ENCODE peak calls at places on chromosomes 12 and 14, in seven cellular contexts. One of them, this sample, is unnamed.

GRCh38 chr14:68011629-68012028 is 192.1 kb downstream of the RAD51B start:
- DNase-seq in dermis blood vessel endothelial cell: peak; percentile 60
- DNase-seq in WERI-Rb-1: no peak
- DNase-seq in iPS-NIHi11: no peak
- DNase-seq in foreskin fibroblast: peak; percentile 44
- DNase-seq in stimulated activated CD8-positive, alpha-beta memory T cell treated with anti-CD3 and anti-CD28 coated beads, Interleukin-4, amount 100 ng/mL, for 48 hours: no peak
- DNase-seq in AG10803: peak; percentile 56
- DNase-seq in this sample: no peak

GRCh38 chr12:27293463-27293862 is 39.2 kb upstream of the BMAL2 start:
- DNase-seq in WERI-Rb-1: no peak
- DNase-seq in AG10803: peak; percentile 17
- DNase-seq in dermis blood vessel endothelial cell: peak; percentile 25
- DNase-seq in iPS-NIHi11: no peak
- DNase-seq in stimulated activated CD8-positive, alpha-beta memory T cell treated with anti-CD3 and anti-CD28 coated beads, Interleukin-4, amount 100 ng/mL, for 48 hours: no peak
- DNase-seq in foreskin fibroblast: peak; percentile 26
- DNase-seq in this sample: no peak

GRCh38 chr12:15978431-15978950 is 67.4 kb downstream of the DERA start:
- DNase-seq in AG10803: peak; percentile 57
- DNase-seq in iPS-NIHi11: peak; percentile 16
- DNase-seq in stimulated activated CD8-positive, alpha-beta memory T cell treated with anti-CD3 and anti-CD28 coated beads, Interleukin-4, amount 100 ng/mL, for 48 hours: no peak
- DNase-seq in WERI-Rb-1: no peak
- DNase-seq in foreskin fibroblast: peak; percentile 67
- DNase-seq in dermis blood vessel endothelial cell: peak; percentile 91
- DNase-seq in this sample: no peak

GRCh38 chr14:66036598-66036997 is 449.6 kb upstream of the CCDC196 start:
- DNase-seq in foreskin fibroblast: no peak
- DNase-seq in stimulated activated CD8-positive, alpha-beta memory T cell treated with anti-CD3 and anti-CD28 coated beads, Interleukin-4, amount 100 ng/mL, for 48 hours: no peak
- DNase-seq in WERI-Rb-1: no peak
- DNase-seq in dermis blood vessel endothelial cell: no peak
- DNase-seq in iPS-NIHi11: no peak
- DNase-seq in AG10803: no peak
- DNase-seq in this sample: no peak

GRCh38 chr14:103121846-103122577 is 1.2 kb upstream of the TNFAIP2 start:
- DNase-seq in foreskin fibroblast: peak; percentile 50
- DNase-seq in dermis blood vessel endothelial cell: peak; percentile 89
- DNase-seq in iPS-NIHi11: peak; percentile 56
- DNase-seq in WERI-Rb-1: peak; percentile 64
- DNase-seq in AG10803: peak; percentile 70
- DNase-seq in stimulated activated CD8-positive, alpha-beta memory T cell treated with anti-CD3 and anti-CD28 coated beads, Interleukin-4, amount 100 ng/mL, for 48 hours: no peak
- DNase-seq in this sample: no peak

GRCh38 chr14:55802986-55803431 is 223.0 kb downstream of the KTN1 start:
- DNase-seq in iPS-NIHi11: no peak
- DNase-seq in dermis blood vessel endothelial cell: peak; percentile 61
- DNase-seq in stimulated activated CD8-positive, alpha-beta memory T cell treated with anti-CD3 and anti-CD28 coated beads, Interleukin-4, amount 100 ng/mL, for 48 hours: no peak
- DNase-seq in AG10803: no peak
- DNase-seq in WERI-Rb-1: no peak
- DNase-seq in foreskin fibroblast: peak; percentile 51
- DNase-seq in this sample: no peak

GRCh38 chr12:95611676-95612309 is 60.5 kb upstream of the USP44 start:
- DNase-seq in dermis blood vessel endothelial cell: peak; percentile 78
- DNase-seq in AG10803: no peak
- DNase-seq in WERI-Rb-1: no peak
- DNase-seq in iPS-NIHi11: no peak
- DNase-seq in foreskin fibroblast: peak; percentile 43
- DNase-seq in stimulated activated CD8-positive, alpha-beta memory T cell treated with anti-CD3 and anti-CD28 coated beads, Interleukin-4, amount 100 ng/mL, for 48 hours: no peak
- DNase-seq in this sample: no peak

GRCh38 chr12:46153267-46153872 is 115.5 kb downstream of the SLC38A1 start:
- DNase-seq in iPS-NIHi11: peak; percentile 40
- DNase-seq in dermis blood vessel endothelial cell: peak; percentile 54
- DNase-seq in stimulated activated CD8-positive, alpha-beta memory T cell treated with anti-CD3 and anti-CD28 coated beads, Interleukin-4, amount 100 ng/mL, for 48 hours: no peak
- DNase-seq in foreskin fibroblast: peak; percentile 48
- DNase-seq in AG10803: peak; percentile 63
- DNase-seq in WERI-Rb-1: no peak
- DNase-seq in this sample: no peak

This sample was measured in T-helper 22 cell.